ENCODE peak calls at places on chromosomes 5 and 9, in four cellular contexts. C is breast epithelium, E is fibroblast of lung, Q is adrenal gland. U is an unnamed sample.

GRCh38 chr9:29556317-29556716 is 1983.0 kb upstream of the C9orf72 start:
- DNase-seq in C (no peak), E (peak), Q (peak), U (peak)

GRCh38 chr9:86664603-86665002 is 282.7 kb downstream of the GAS1 start:
- DNase-seq in C (no peak), E (peak), Q (no peak), U (no peak)

GRCh38 chr9:137035937-137036336 is 4.0 kb upstream of the FUT7 start:
- DNase-seq in C (no peak), E (no peak), Q (no peak), U (no peak)

GRCh38 chr9:128150594-128151342 is 1.5 kb downstream of the LCN2 start:
- DNase-seq in C (no peak), E (no peak), Q (no peak), U (no peak)

GRCh38 chr9:126722922-126723806 is 81.7 kb upstream of the ZBTB43 start:
- DNase-seq in C (no peak), E (peak), Q (peak), U (no peak)

GRCh38 chr5:152007556-152007955 is 82.9 kb upstream of the GLRA1 start:
- DNase-seq in C (no peak), E (no peak), Q (no peak), U (no peak)

GRCh38 chr5:40480392-40480791 is 199.3 kb upstream of the PTGER4 start:
- DNase-seq in C (no peak), E (no peak), Q (no peak), U (no peak)

GRCh38 chr9:99385215-99385614 is 163.1 kb downstream of the SEC61B start:
- DNase-seq in C (no peak), E (no peak), Q (no peak), U (no peak)

GRCh38 chr9:126343271-126343700 is 16.7 kb downstream of the MVB12B start:
- DNase-seq in C (no peak), E (no peak), Q (no peak), U (no peak)

GRCh38 chr9:99635032-99635431 is 186.7 kb upstream of the NR4A3 start:
- DNase-seq in C (no peak), E (peak), Q (no peak), U (no peak)

GRCh38 chr9:129483467-129484324 is 137.2 kb downstream of the C9orf50 start:
- DNase-seq in C (peak), E (peak), Q (peak), U (peak)

GRCh38 chr5:17305964-17306725 is 88.7 kb downstream of the BASP1 start:
- DNase-seq in C (peak), E (peak), Q (peak), U (peak)

GRCh38 chr9:134807726-134808125 is 72.9 kb upstream of the FCN2 start:
- DNase-seq in C (no peak), E (peak), Q (no peak), U (peak)

GRCh38 chr5:14144586-14145355 is 1.6 kb downstream of the TRIO start:
- DNase-seq in C (peak), E (peak), Q (peak), U (no peak)

GRCh38 chr5:6356578-6357164 is 21.7 kb downstream of the MED10 start:
- DNase-seq in C (no peak), E (no peak), Q (no peak), U (no peak)

GRCh38 chr9:36137392-36138004 is 965 bp downstream of the GLIPR2 start:
- DNase-seq in C (no peak), E (peak), Q (peak), U (no peak)

GRCh38 chr5:143913008-143913752 is 101.2 kb downstream of the HMHB1 start:
- DNase-seq in C (no peak), E (peak), Q (no peak), U (peak)

GRCh38 chr5:87845734-87846133 is 422.9 kb downstream of the TMEM161B start:
- DNase-seq in C (no peak), E (peak), Q (no peak), U (no peak)

GRCh38 chr9:21796768-21797167 is 5.7 kb upstream of the MTAP start:
- DNase-seq in C (no peak), E (peak), Q (no peak), U (no peak)

GRCh38 chr5:53479045-53479655 is 1.3 kb upstream of the FST start:
- DNase-seq in C (no peak), E (no peak), Q (no peak), U (no peak)

GRCh38 chr5:169980418-169981053 is at the start of gene INSYN2B:
- DNase-seq in C (peak), E (peak), Q (peak), U (peak)

GRCh38 chr9:77488439-77489126 is 159.5 kb downstream of the GNA14 start:
- DNase-seq in C (no peak), E (no peak), Q (no peak), U (no peak)

GRCh38 chr9:87592554-87593394 is 95.1 kb downstream of the DAPK1 start:
- DNase-seq in C (no peak), E (peak), Q (peak), U (no peak)

GRCh38 chr5:34499001-34499734 is 157.0 kb upstream of the RAI14 start:
- DNase-seq in C (no peak), E (peak), Q (no peak), U (no peak)

GRCh38 chr9:89993678-89994630 is 389.1 kb downstream of the GADD45G start:
- DNase-seq in C (no peak), E (no peak), Q (peak), U (no peak)

GRCh38 chr9:136694163-136694864 is 7.1 kb upstream of the AGPAT2 start:
- DNase-seq in C (no peak), E (no peak), Q (peak), U (no peak)

GRCh38 chr9:116641292-116642059 is 45.6 kb upstream of the TRIM32 start:
- DNase-seq in C (no peak), E (no peak), Q (no peak), U (no peak)

GRCh38 chr9:116646661-116647514 is 40.2 kb upstream of the TRIM32 start:
- DNase-seq in C (no peak), E (peak), Q (no peak), U (no peak)

GRCh38 chr9:116643691-116644090 is 43.4 kb upstream of the TRIM32 start:
- DNase-seq in C (no peak), E (no peak), Q (no peak), U (no peak)

GRCh38 chr9:116647515-116647809 is 39.6 kb upstream of the TRIM32 start:
- DNase-seq in C (no peak), E (no peak), Q (no peak), U (no peak)

GRCh38 chr9:116644099-116644688 is 42.9 kb upstream of the TRIM32 start:
- DNase-seq in C (no peak), E (peak), Q (no peak), U (peak)
- H3K4me3 ChIP-seq in C (no peak), E (no peak), Q (no peak), U (no peak)

GRCh38 chr5:37514946-37515345 is 135.8 kb downstream of the WDR70 start:
- DNase-seq in C (no peak), E (no peak), Q (no peak), U (no peak)
- H3K4me3 ChIP-seq in C (no peak), E (no peak), Q (no peak), U (no peak)

GRCh38 chr5:146785065-146785464 is 93.5 kb downstream of the PPP2R2B start:
- DNase-seq in C (no peak), E (no peak), Q (no peak), U (no peak)

GRCh38 chr5:146793709-146794108 is 84.8 kb downstream of the PPP2R2B start:
- DNase-seq in C (no peak), E (no peak), Q (no peak), U (no peak)

GRCh38 chr5:146794326-146795029 is 84.1 kb downstream of the PPP2R2B start:
- DNase-seq in C (no peak), E (peak), Q (no peak), U (no peak)

GRCh38 chr5:146788918-146789317 is 89.6 kb downstream of the PPP2R2B start:
- DNase-seq in C (no peak), E (no peak), Q (no peak), U (no peak)

DNA sequence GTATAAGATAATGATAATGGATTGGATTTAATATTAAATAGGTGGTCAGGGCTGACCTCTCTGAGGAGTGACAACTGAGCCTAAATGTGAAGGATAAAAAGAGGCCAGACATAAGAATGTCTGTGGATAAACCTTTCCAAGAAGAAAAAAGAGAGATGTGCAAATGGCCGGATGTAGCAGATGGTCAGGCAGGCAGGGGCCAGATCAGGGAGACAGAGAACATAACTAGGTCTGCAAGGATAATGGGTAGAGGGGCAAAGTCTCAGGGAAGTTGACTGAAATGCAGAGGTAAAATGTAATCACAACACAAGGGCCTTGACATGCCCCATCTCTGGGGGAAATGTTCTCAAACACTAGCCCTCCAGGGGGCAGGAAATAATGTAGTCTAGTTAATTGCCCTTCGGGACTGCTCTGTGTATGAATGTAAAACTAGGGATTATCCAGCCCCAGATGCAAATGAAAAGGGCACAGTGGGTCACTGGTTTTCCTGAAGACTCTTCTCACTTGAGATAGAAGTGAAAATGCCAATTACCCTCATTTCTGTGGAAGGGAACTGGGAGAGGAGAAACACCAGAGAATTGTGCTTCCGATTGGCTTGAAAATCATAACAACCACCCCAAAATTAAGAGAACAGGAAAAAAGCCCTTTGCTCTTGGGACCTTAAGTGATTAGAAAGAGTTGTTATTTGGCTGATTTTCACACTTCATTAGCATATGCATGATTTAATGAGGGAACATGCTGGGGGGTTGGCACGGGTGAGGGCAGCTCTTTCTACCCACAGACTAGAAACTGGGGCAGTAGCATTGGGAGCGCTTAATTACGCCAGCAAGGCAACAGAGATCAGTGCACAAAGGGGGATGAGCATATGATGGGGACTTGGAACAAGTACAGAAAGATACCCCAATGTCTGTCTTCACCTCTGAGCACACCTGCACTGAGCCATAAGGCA is 88.6 kb downstream of the PPP2R2B start:
- DNase-seq in C (no peak), E (no peak), Q (no peak), U (no peak)
- H3K4me3 ChIP-seq in C (no peak), E (no peak), Q (no peak), U (no peak)

DNA sequence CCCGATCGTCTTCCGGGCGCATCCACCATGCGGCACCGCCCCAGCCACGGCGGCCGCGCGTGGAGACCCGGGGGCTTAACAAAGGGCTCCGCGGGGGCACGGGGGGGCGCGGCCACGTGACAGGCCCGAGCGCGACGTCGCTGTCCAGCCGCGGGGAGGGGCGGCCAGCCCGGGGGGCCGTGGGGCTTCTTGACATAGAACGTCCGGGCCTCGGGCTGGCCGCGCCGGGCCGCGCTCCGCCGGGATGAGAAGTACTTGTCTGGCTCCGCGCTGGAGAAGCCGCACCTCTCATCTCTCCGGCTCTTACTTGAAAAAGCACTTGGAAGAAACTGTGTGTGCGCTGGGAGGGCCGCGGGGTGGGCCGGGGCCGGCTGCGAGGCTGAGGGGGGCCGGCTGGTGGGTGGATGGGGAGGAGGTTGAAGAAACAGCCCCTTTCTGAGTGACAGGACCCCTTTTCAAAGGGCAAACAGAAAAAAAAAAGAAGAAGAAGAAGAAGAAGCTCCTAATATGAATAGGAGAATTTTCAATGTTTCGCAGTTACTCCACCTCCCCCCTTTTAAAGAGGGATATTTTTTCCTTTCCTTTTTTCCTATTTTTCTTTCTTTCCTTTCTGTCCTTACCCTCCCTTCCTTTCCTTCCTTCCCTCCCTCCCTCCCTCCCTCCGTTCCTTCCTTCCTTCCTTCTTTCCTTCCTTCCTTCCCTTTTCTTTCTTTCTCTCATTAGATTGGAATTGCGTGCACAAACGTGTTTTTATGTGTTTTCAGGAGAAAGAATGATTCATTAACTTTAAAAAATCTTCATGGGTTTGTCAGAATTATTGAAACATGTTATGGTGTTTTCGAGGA is 21.3 kb downstream of the NR2F1 start:
- DNase-seq in C (no peak), E (peak), Q (no peak), U (no peak)
- H3K4me3 ChIP-seq in C (peak), E (peak), Q (peak), U (peak)

DNA sequence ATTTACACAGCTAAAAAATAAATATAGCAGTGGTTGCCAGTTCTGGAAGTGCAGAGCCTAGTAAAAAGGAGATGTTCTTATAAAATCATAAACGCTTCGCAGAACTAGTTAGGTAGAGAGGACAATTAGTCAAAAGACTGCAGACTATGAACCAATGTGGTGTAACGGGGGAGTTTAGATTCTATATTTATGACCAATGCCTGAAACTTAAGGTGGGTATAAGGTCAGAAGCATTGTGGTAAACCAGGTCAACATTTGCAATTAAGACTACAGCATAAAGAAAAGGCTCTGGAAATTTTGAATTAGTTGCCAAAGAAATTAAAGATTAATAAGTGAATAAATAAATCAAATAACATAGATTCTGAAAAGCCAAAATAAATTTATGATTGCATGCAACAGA is 370.4 kb downstream of the PRDM9 start:
- DNase-seq in C (no peak), E (no peak), Q (no peak), U (no peak)
- H3K4me3 ChIP-seq in C (no peak), E (no peak), Q (no peak), U (no peak)